ENCODE peak calls at places on chromosomes 5 and 9, in seven cellular contexts. One of them, this sample, is unnamed.

GRCh38 chr9:92610470-92611420 is 59.2 kb downstream of the IPPK start:
- DNase-seq in GM12891: no peak
- DNase-seq in HepG2: no peak
- DNase-seq in SK-N-SH: no peak
- DNase-seq in K562: no peak
- DNase-seq in H1: no peak
- DNase-seq in GM12878: no peak
- DNase-seq in this sample: no peak

GRCh38 chr5:152007556-152007955 is 82.9 kb upstream of the GLRA1 start:
- DNase-seq in GM12891: no peak
- DNase-seq in HepG2: no peak
- DNase-seq in SK-N-SH: no peak
- DNase-seq in K562: no peak
- DNase-seq in H1: no peak
- DNase-seq in GM12878: no peak
- DNase-seq in this sample: no peak

GRCh38 chr5:608286-609087 is 3.7 kb upstream of the CEP72 start:
- DNase-seq in GM12891: no peak
- DNase-seq in HepG2: no peak
- DNase-seq in SK-N-SH: no peak
- DNase-seq in K562: no peak
- DNase-seq in H1: no peak
- DNase-seq in GM12878: no peak
- DNase-seq in this sample: no peak

GRCh38 chr5:157222506-157223230 is 42.0 kb downstream of the ITK start:
- DNase-seq in GM12891: no peak
- DNase-seq in HepG2: no peak
- DNase-seq in SK-N-SH: no peak
- DNase-seq in K562: no peak
- DNase-seq in H1: no peak
- DNase-seq in GM12878: no peak
- DNase-seq in this sample: no peak

GRCh38 chr9:84140535-84141101 is 160.0 kb downstream of the RMI1 start:
- DNase-seq in GM12891: no peak
- DNase-seq in HepG2: no peak
- DNase-seq in SK-N-SH: no peak
- DNase-seq in K562: no peak
- DNase-seq in H1: no peak
- DNase-seq in GM12878: no peak
- DNase-seq in this sample: peak; percentile 31

GRCh38 chr5:168114444-168115017 is 176.9 kb upstream of the WWC1 start:
- DNase-seq in GM12891: peak; percentile 33
- DNase-seq in HepG2: peak; percentile 44
- DNase-seq in SK-N-SH: peak; percentile 57
- DNase-seq in K562: peak; percentile 55
- DNase-seq in H1: peak; percentile 43
- DNase-seq in GM12878: no peak
- DNase-seq in this sample: peak; percentile 17

GRCh38 chr9:124697326-124698200 is 73.5 kb downstream of the NR6A1 start:
- DNase-seq in GM12891: no peak
- DNase-seq in HepG2: no peak
- DNase-seq in SK-N-SH: peak; percentile 12
- DNase-seq in K562: no peak
- DNase-seq in H1: no peak
- DNase-seq in GM12878: no peak
- DNase-seq in this sample: no peak

GRCh38 chr9:125843646-125844045 is 96.5 kb downstream of the PBX3 start:
- DNase-seq in GM12891: no peak
- DNase-seq in HepG2: no peak
- DNase-seq in SK-N-SH: peak; percentile 45
- DNase-seq in K562: no peak
- DNase-seq in H1: no peak
- DNase-seq in GM12878: no peak
- DNase-seq in this sample: no peak

GRCh38 chr5:153222956-153223355 is 267.5 kb upstream of the GRIA1 start:
- DNase-seq in GM12891: no peak
- DNase-seq in HepG2: no peak
- DNase-seq in SK-N-SH: no peak
- DNase-seq in K562: no peak
- DNase-seq in H1: no peak
- DNase-seq in GM12878: no peak
- DNase-seq in this sample: no peak

GRCh38 chr9:34252670-34253459 is 74.0 kb downstream of the UBAP1 start:
- DNase-seq in GM12891: no peak
- DNase-seq in HepG2: peak; percentile 50
- DNase-seq in SK-N-SH: peak; percentile 72
- DNase-seq in K562: peak; percentile 70
- DNase-seq in H1: peak; percentile 31
- DNase-seq in GM12878: no peak
- DNase-seq in this sample: peak; percentile 61

GRCh38 chr5:137619191-137619870 is 116.6 kb downstream of the KLHL3 start:
- DNase-seq in GM12891: no peak
- DNase-seq in HepG2: no peak
- DNase-seq in SK-N-SH: peak; percentile 86
- DNase-seq in K562: no peak
- DNase-seq in H1: no peak
- DNase-seq in GM12878: no peak
- DNase-seq in this sample: no peak

GRCh38 chr9:129561594-129562281 is 59.2 kb downstream of the C9orf50 start:
- DNase-seq in GM12891: no peak
- DNase-seq in HepG2: no peak
- DNase-seq in SK-N-SH: no peak
- DNase-seq in K562: no peak
- DNase-seq in H1: no peak
- DNase-seq in GM12878: no peak
- DNase-seq in this sample: no peak

GRCh38 chr5:137778772-137779564 is 24.8 kb upstream of the HNRNPA0 start:
- DNase-seq in GM12891: no peak
- DNase-seq in HepG2: peak; percentile 27
- DNase-seq in SK-N-SH: peak; percentile 35
- DNase-seq in K562: peak; percentile 29
- DNase-seq in H1: no peak
- DNase-seq in GM12878: no peak
- DNase-seq in this sample: no peak

GRCh38 chr9:35619800-35620158 is 1.6 kb upstream of the CD72 start:
- DNase-seq in GM12891: no peak
- DNase-seq in HepG2: no peak
- DNase-seq in SK-N-SH: no peak
- DNase-seq in K562: no peak
- DNase-seq in H1: no peak
- DNase-seq in GM12878: peak; percentile 55
- DNase-seq in this sample: no peak

GRCh38 chr5:101278011-101278687 is 375.1 kb upstream of the ST8SIA4 start:
- DNase-seq in GM12891: no peak
- DNase-seq in HepG2: no peak
- DNase-seq in SK-N-SH: no peak
- DNase-seq in K562: no peak
- DNase-seq in H1: no peak
- DNase-seq in GM12878: no peak
- DNase-seq in this sample: no peak

GRCh38 chr5:71786337-71787060 is 67.4 kb downstream of the CARTPT start:
- DNase-seq in GM12891: no peak
- DNase-seq in HepG2: no peak
- DNase-seq in SK-N-SH: no peak
- DNase-seq in K562: no peak
- DNase-seq in H1: no peak
- DNase-seq in GM12878: no peak
- DNase-seq in this sample: no peak

GRCh38 chr9:77290373-77290772 is 113.0 kb downstream of the VPS13A start:
- DNase-seq in GM12891: no peak
- DNase-seq in HepG2: no peak
- DNase-seq in SK-N-SH: no peak
- DNase-seq in K562: no peak
- DNase-seq in H1: no peak
- DNase-seq in GM12878: no peak
- DNase-seq in this sample: no peak

GRCh38 chr9:37433754-37434435 is 11.4 kb downstream of the GRHPR start:
- DNase-seq in GM12891: no peak
- DNase-seq in HepG2: no peak
- DNase-seq in SK-N-SH: no peak
- DNase-seq in K562: no peak
- DNase-seq in H1: no peak
- DNase-seq in GM12878: no peak
- DNase-seq in this sample: no peak

DNA sequence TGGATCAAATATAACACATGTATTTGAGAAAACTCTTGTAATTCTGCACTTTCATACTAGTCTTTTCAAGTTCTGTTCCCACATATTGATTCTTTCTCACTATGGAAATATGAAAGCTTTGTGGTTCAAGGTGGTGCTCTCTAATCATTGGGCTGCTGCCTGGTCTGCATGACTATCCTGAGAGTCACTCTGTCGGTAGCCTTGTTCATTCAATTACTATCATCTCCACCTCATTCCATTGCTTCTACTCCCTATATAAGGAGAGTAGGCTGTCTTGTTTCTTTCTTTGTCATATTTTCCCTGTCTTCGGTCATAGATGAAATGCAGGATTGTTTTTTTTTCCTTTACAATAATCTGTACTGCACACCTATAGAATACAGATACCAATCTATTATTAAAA is 341.4 kb upstream of the ACTBL2 start:
- DNase-seq in GM12891: no peak
- DNase-seq in HepG2: no peak
- DNase-seq in SK-N-SH: no peak
- DNase-seq in K562: no peak
- DNase-seq in H1: no peak
- DNase-seq in GM12878: no peak
- DNase-seq in this sample: no peak
- TF ChIP-seq POLR2AphosphoS5 in GM12891: no peak
- TF ChIP-seq POLR2AphosphoS5 in HepG2: no peak
- TF ChIP-seq POLR2AphosphoS5 in SK-N-SH: peak; percentile 14
- TF ChIP-seq POLR2AphosphoS5 in K562: no peak
- TF ChIP-seq POLR2AphosphoS5 in H1: no peak
- TF ChIP-seq POLR2AphosphoS5 in GM12878: no peak
- TF ChIP-seq POLR2AphosphoS5 in this sample: no peak

GRCh38 chr9:80878556-80878955 is 810.8 kb downstream of the TLE1 start:
- DNase-seq in GM12891: no peak
- DNase-seq in HepG2: no peak
- DNase-seq in SK-N-SH: no peak
- DNase-seq in K562: no peak
- DNase-seq in H1: no peak
- DNase-seq in GM12878: no peak
- DNase-seq in this sample: no peak

GRCh38 chr9:80875947-80876346 is 813.4 kb downstream of the TLE1 start:
- DNase-seq in GM12891: no peak
- DNase-seq in HepG2: no peak
- DNase-seq in SK-N-SH: no peak
- DNase-seq in K562: no peak
- DNase-seq in H1: no peak
- DNase-seq in GM12878: no peak
- DNase-seq in this sample: no peak

GRCh38 chr9:80871596-80871995 is 817.8 kb downstream of the TLE1 start:
- DNase-seq in GM12891: no peak
- DNase-seq in HepG2: no peak
- DNase-seq in SK-N-SH: no peak
- DNase-seq in K562: no peak
- DNase-seq in H1: no peak
- DNase-seq in GM12878: no peak
- DNase-seq in this sample: no peak

GRCh38 chr9:80873861-80874260 is 815.5 kb downstream of the TLE1 start:
- DNase-seq in GM12891: no peak
- DNase-seq in HepG2: no peak
- DNase-seq in SK-N-SH: no peak
- DNase-seq in K562: no peak
- DNase-seq in H1: no peak
- DNase-seq in GM12878: no peak
- DNase-seq in this sample: no peak

DNA sequence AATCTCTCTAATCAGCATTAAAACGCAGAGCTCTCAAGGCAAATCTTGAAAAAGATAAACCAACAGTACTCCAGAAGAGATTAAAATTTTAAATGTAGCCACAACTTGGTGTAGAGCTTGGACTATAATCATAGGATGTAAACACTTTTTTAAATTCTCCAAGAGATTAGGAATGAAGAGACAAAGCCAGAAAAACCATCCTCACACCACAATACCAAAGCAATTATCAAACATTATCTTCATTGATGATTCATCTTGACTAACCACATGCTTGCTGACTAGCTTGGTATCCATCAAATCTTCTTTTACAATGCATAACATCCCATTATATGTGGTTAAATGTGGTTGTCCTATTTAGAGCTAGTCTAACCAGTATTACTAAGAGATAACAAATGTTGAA is 815.1 kb downstream of the TLE1 start:
- DNase-seq in GM12891: no peak
- DNase-seq in HepG2: no peak
- DNase-seq in SK-N-SH: no peak
- DNase-seq in K562: no peak
- DNase-seq in H1: no peak
- DNase-seq in GM12878: no peak
- DNase-seq in this sample: no peak
- TF ChIP-seq TAF1 in GM12891: no peak
- TF ChIP-seq TAF1 in HepG2: no peak
- TF ChIP-seq TAF1 in SK-N-SH: no peak
- TF ChIP-seq TAF1 in K562: no peak
- TF ChIP-seq TAF1 in H1: no peak
- TF ChIP-seq TAF1 in GM12878: no peak
- TF ChIP-seq TAF1 in this sample: no peak

GRCh38 chr5:29296548-29296947 is 1896.9 kb upstream of the CDH6 start:
- DNase-seq in GM12891: no peak
- DNase-seq in HepG2: no peak
- DNase-seq in SK-N-SH: no peak
- DNase-seq in K562: no peak
- DNase-seq in H1: no peak
- DNase-seq in GM12878: no peak
- DNase-seq in this sample: no peak
- TF ChIP-seq POLR2AphosphoS5 in GM12891: no peak
- TF ChIP-seq POLR2AphosphoS5 in HepG2: no peak
- TF ChIP-seq POLR2AphosphoS5 in SK-N-SH: no peak
- TF ChIP-seq POLR2AphosphoS5 in K562: no peak
- TF ChIP-seq POLR2AphosphoS5 in H1: no peak
- TF ChIP-seq POLR2AphosphoS5 in GM12878: no peak
- TF ChIP-seq POLR2AphosphoS5 in this sample: no peak

GRCh38 chr5:132433141-132433540 is 57.4 kb downstream of the IRF1 start:
- DNase-seq in GM12891: no peak
- DNase-seq in HepG2: no peak
- DNase-seq in SK-N-SH: no peak
- DNase-seq in K562: no peak
- DNase-seq in H1: no peak
- DNase-seq in GM12878: no peak
- DNase-seq in this sample: no peak
- TF ChIP-seq TAF1 in GM12891: no peak
- TF ChIP-seq TAF1 in HepG2: no peak
- TF ChIP-seq TAF1 in SK-N-SH: no peak
- TF ChIP-seq TAF1 in K562: no peak
- TF ChIP-seq TAF1 in H1: no peak
- TF ChIP-seq TAF1 in GM12878: no peak
- TF ChIP-seq TAF1 in this sample: no peak